ENCODE peak calls at places on chromosome 14, in seven cellular contexts. W, N, S, T, U, V and X are unnamed samples.

GRCh38 chr14:50844397-50844796 is 13.4 kb upstream of the NIN start:
- DNase-seq in W (no peak), T (no peak), U (no peak), N (no peak), V (no peak), S (no peak), X (no peak)

GRCh38 chr14:106622200-106622745 is 1095.9 kb downstream of the TMEM121 start:
- DNase-seq in W (no peak), U (no peak), V (no peak), S (no peak), T (no peak), N (no peak), X (no peak)

GRCh38 chr14:81401420-81402122 is 1.4 kb upstream of the STON2 start:
- DNase-seq in V (no peak), N (no peak), S (peak), W (no peak), T (peak), U (no peak), X (no peak)

GRCh38 chr14:62983821-62984220 is 61.4 kb downstream of the KCNH5 start:
- DNase-seq in S (no peak), U (no peak), T (no peak), V (no peak), N (no peak), W (no peak), X (no peak)

GRCh38 chr14:84826349-84826748 is 703.6 kb upstream of the FLRT2 start:
- DNase-seq in N (no peak), S (no peak), W (no peak), U (no peak), V (no peak), T (no peak), X (no peak)

GRCh38 chr14:104299993-104300761 is 161.8 kb downstream of the KIF26A start:
- DNase-seq in N (no peak), W (no peak), T (no peak), S (no peak), V (no peak), U (no peak), X (no peak)

GRCh38 chr14:77559381-77559780 is 57.1 kb downstream of the SPTLC2 start:
- DNase-seq in W (no peak), V (no peak), U (no peak), S (no peak), N (no peak), T (no peak), X (no peak)

GRCh38 chr14:53109028-53109687 is 44.0 kb downstream of the DDHD1 start:
- DNase-seq in S (no peak), V (no peak), W (no peak), T (no peak), N (peak), U (no peak), X (no peak)

GRCh38 chr14:85528080-85528881 is 1.7 kb upstream of the FLRT2 start:
- DNase-seq in W (no peak), S (peak), U (no peak), T (peak), N (no peak), V (peak), X (peak)

GRCh38 chr14:72605096-72605920 is 288.6 kb downstream of the DPF3 start:
- DNase-seq in T (no peak), N (no peak), W (no peak), S (no peak), V (no peak), U (no peak), X (no peak)

GRCh38 chr14:100566586-100566985 is 20.6 kb downstream of the BEGAIN start:
- DNase-seq in V (no peak), U (no peak), N (no peak), S (no peak), W (no peak), T (no peak), X (no peak)

GRCh38 chr14:51087024-51087423 is 7.9 kb downstream of the TRIM9 start:
- DNase-seq in U (no peak), S (no peak), V (no peak), W (no peak), T (no peak), N (no peak), X (peak)

GRCh38 chr14:69363055-69363454 is 35.0 kb downstream of the ERH start:
- DNase-seq in T (peak), U (no peak), W (peak), V (peak), N (no peak), S (no peak), X (no peak)

GRCh38 chr14:51386983-51387730 is 147.1 kb downstream of the TMX1 start:
- DNase-seq in V (no peak), N (no peak), T (no peak), S (no peak), W (no peak), U (no peak), X (no peak)

GRCh38 chr14:99908653-99909250 is 115.5 kb downstream of the EML1 start:
- DNase-seq in W (no peak), S (no peak), N (no peak), V (no peak), U (no peak), T (no peak), X (no peak)

GRCh38 chr14:20652996-20653975 is 11.8 kb upstream of the OR6S1 start:
- DNase-seq in T (peak), S (no peak), V (no peak), N (peak), W (no peak), U (no peak), X (no peak)